ENCODE peak calls at places on chromosomes 4 and X, in four cellular contexts. One of them, this sample, is unnamed. For H3K27me3, the result is how much of the 10 kb centered on the place peaks cover.

GRCh38 chrX:40504801-40505605 is 75.8 kb upstream of the ATP6AP2 start:
- DNase-seq in fibroblast of lung: peak
- DNase-seq in hepatocyte: no peak
- DNase-seq in upper lobe of right lung: no peak
- DNase-seq in this sample: no peak

GRCh38 chrX:122055450-122055849 is 1008.0 kb downstream of the GLUD2 start:
- DNase-seq in hepatocyte: no peak
- DNase-seq in upper lobe of right lung: no peak
- DNase-seq in fibroblast of lung: no peak
- DNase-seq in this sample: no peak

GRCh38 chr4:116357758-116358157 is 727.6 kb downstream of the TRAM1L1 start:
- DNase-seq in upper lobe of right lung: no peak
- DNase-seq in hepatocyte: peak
- DNase-seq in fibroblast of lung: peak
- DNase-seq in this sample: peak

GRCh38 chr4:8334786-8335460 is 65.4 kb downstream of the HTRA3 start:
- DNase-seq in upper lobe of right lung: peak
- DNase-seq in hepatocyte: peak
- DNase-seq in fibroblast of lung: no peak
- DNase-seq in this sample: no peak

GRCh38 chrX:39749728-39750127 is 348.0 kb downstream of the BCOR start:
- DNase-seq in upper lobe of right lung: no peak
- DNase-seq in fibroblast of lung: no peak
- DNase-seq in hepatocyte: no peak
- DNase-seq in this sample: no peak

GRCh38 chr4:126777649-126778048 is 855.1 kb upstream of the INTU start:
- DNase-seq in upper lobe of right lung: no peak
- DNase-seq in fibroblast of lung: peak
- DNase-seq in hepatocyte: no peak
- DNase-seq in this sample: peak

GRCh38 chrX:67734111-67734753 is 190.4 kb downstream of the AR start:
- DNase-seq in hepatocyte: no peak
- DNase-seq in upper lobe of right lung: no peak
- DNase-seq in fibroblast of lung: no peak
- DNase-seq in this sample: no peak

GRCh38 chr4:53185853-53186590 is 179.8 kb downstream of the SCFD2 start:
- DNase-seq in fibroblast of lung: peak
- DNase-seq in hepatocyte: no peak
- DNase-seq in upper lobe of right lung: no peak
- DNase-seq in this sample: no peak

GRCh38 chrX:39242187-39242586 is 440.9 kb downstream of the MID1IP1 start:
- DNase-seq in hepatocyte: peak
- DNase-seq in fibroblast of lung: peak
- DNase-seq in upper lobe of right lung: no peak
- DNase-seq in this sample: peak

GRCh38 chrX:134172588-134173259 is 64.3 kb upstream of the CCDC160 start:
- DNase-seq in upper lobe of right lung: peak
- DNase-seq in fibroblast of lung: no peak
- DNase-seq in hepatocyte: peak
- DNase-seq in this sample: no peak

GRCh38 chr4:20015825-20016224 is 235.9 kb upstream of the SLIT2 start:
- DNase-seq in upper lobe of right lung: no peak
- DNase-seq in fibroblast of lung: no peak
- DNase-seq in hepatocyte: peak
- DNase-seq in this sample: peak

GRCh38 chrX:134396174-134396573 is 63.8 kb upstream of the HPRT1 start:
- DNase-seq in upper lobe of right lung: no peak
- DNase-seq in fibroblast of lung: no peak
- DNase-seq in hepatocyte: no peak
- DNase-seq in this sample: peak

GRCh38 chrX:2828404-2829065 is at the start of gene GYG2:
- DNase-seq in upper lobe of right lung: no peak
- DNase-seq in fibroblast of lung: peak
- DNase-seq in hepatocyte: peak
- DNase-seq in this sample: no peak
- H3K4me3 ChIP-seq in upper lobe of right lung: peak
- H3K4me3 ChIP-seq in fibroblast of lung: no peak
- H3K4me3 ChIP-seq in hepatocyte: peak
- H3K4me3 ChIP-seq in this sample: peak

DNA sequence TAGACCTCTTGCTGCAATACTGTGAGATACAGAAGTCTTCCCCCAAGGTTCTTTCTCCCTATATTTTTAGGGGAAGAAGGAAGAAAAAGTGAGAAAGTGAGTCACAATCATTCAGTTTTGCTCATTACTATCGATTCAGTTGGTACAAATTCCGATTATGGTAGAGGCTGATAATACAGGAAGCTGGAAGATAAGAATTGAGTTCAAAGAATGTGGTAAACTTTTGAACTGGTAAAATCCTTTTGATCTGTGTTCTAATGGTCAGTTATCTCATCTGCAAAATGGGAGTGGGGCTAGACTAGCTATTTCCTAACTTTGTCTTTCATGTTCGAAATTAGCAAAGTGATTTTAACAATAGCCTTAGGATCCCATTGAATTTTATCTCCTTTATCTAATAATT is 101.4 kb upstream of the FAT1 start:
- DNase-seq in fibroblast of lung: no peak
- DNase-seq in upper lobe of right lung: no peak
- DNase-seq in hepatocyte: no peak
- DNase-seq in this sample: no peak
- TF ChIP-seq CTCF in fibroblast of lung: no peak
- TF ChIP-seq CTCF in upper lobe of right lung: no peak
- TF ChIP-seq CTCF in hepatocyte: no peak
- TF ChIP-seq CTCF in this sample: no peak

DNA sequence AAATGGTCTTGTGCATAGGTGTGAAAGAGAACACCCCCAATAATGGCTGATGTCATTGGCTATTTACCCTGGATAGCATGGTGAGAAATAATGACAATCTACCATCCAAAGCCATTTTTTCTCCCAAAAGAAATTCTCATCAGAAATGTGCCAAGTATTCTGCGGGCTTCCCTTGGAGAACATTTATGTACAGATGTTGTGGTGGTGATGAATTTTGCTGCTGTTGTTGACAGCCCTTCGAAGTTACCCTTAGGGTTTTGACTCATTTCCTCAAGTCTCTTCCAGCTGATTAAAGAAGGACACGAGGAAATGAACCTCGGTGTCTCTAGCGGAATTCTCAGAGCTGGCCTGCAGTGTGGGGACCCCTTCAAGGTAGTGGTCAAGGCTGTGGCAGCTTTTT is 3.4 kb downstream of the KIT start:
- DNase-seq in upper lobe of right lung: no peak
- DNase-seq in fibroblast of lung: peak
- DNase-seq in hepatocyte: no peak
- DNase-seq in this sample: peak
- H3K27me3 ChIP-seq in upper lobe of right lung: under half
- H3K27me3 ChIP-seq in fibroblast of lung: under half
- H3K27me3 ChIP-seq in hepatocyte: under half
- H3K27me3 ChIP-seq in this sample: under half

DNA sequence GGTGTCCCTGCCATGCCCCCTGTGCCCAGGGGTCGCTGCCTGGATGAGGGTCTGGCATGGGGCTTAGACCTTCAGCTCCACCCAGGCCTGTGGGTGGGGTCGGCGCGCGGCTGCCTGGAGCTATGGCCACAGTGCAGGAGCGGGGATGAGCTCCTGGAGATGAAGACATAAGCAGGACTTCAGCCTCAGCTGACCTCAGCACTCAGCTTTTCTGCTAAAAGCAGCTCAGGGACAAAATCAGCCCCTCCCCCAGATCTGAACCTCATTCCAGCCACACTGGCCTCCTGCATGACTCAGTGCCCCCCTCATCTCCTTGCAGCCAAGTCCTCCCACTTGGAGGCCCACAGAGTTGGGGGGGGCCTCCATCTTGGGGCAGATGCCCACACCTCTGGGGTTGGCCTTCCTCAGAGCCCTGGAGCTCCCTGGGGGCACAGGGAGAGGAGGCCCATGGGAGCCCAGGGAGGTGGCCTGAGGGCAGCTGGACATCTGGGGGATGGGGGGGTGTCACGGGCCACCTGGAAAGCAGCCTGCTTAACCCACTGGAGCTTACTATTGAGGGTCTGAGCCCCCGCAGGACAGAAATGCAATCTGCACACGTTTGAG is 19.4 kb upstream of the CPLX1 start:
- DNase-seq in upper lobe of right lung: no peak
- DNase-seq in fibroblast of lung: peak
- DNase-seq in hepatocyte: no peak
- DNase-seq in this sample: no peak
- H3K4me3 ChIP-seq in upper lobe of right lung: no peak
- H3K4me3 ChIP-seq in fibroblast of lung: no peak
- H3K4me3 ChIP-seq in hepatocyte: no peak
- H3K4me3 ChIP-seq in this sample: no peak

GRCh38 chrX:108224218-108224617 is 132.6 kb downstream of the ATG4A start:
- DNase-seq in hepatocyte: no peak
- DNase-seq in fibroblast of lung: no peak
- DNase-seq in upper lobe of right lung: no peak
- DNase-seq in this sample: no peak

GRCh38 chrX:108221481-108221880 is 129.9 kb downstream of the ATG4A start:
- DNase-seq in fibroblast of lung: no peak
- DNase-seq in hepatocyte: no peak
- DNase-seq in upper lobe of right lung: no peak
- DNase-seq in this sample: no peak

GRCh38 chrX:108225456-108225730 is 133.8 kb downstream of the ATG4A start:
- DNase-seq in fibroblast of lung: peak
- DNase-seq in upper lobe of right lung: no peak
- DNase-seq in hepatocyte: no peak
- DNase-seq in this sample: peak

GRCh38 chrX:108223606-108224005 is 132.0 kb downstream of the ATG4A start:
- DNase-seq in upper lobe of right lung: no peak
- DNase-seq in hepatocyte: no peak
- DNase-seq in fibroblast of lung: peak
- DNase-seq in this sample: no peak

GRCh38 chrX:108224727-108225455 is 133.3 kb downstream of the ATG4A start:
- DNase-seq in upper lobe of right lung: no peak
- DNase-seq in hepatocyte: peak
- DNase-seq in fibroblast of lung: peak
- DNase-seq in this sample: peak
- TF ChIP-seq CTCF in upper lobe of right lung: peak
- TF ChIP-seq CTCF in hepatocyte: peak
- TF ChIP-seq CTCF in fibroblast of lung: peak
- TF ChIP-seq CTCF in this sample: peak

GRCh38 chrX:129980540-129981206 is 1.8 kb upstream of the BCORL1 start:
- DNase-seq in hepatocyte: peak
- DNase-seq in upper lobe of right lung: peak
- DNase-seq in fibroblast of lung: peak
- DNase-seq in this sample: no peak

GRCh38 chrX:129981207-129981553 is 1.3 kb upstream of the BCORL1 start:
- DNase-seq in fibroblast of lung: no peak
- DNase-seq in hepatocyte: no peak
- DNase-seq in upper lobe of right lung: no peak
- DNase-seq in this sample: no peak

GRCh38 chrX:129981752-129982299 is 609 bp upstream of the BCORL1 start:
- DNase-seq in hepatocyte: no peak
- DNase-seq in fibroblast of lung: no peak
- DNase-seq in upper lobe of right lung: peak
- DNase-seq in this sample: no peak

GRCh38 chrX:129980043-129980442 is 2.4 kb upstream of the BCORL1 start:
- DNase-seq in upper lobe of right lung: peak
- DNase-seq in hepatocyte: peak
- DNase-seq in fibroblast of lung: no peak
- DNase-seq in this sample: no peak

DNA sequence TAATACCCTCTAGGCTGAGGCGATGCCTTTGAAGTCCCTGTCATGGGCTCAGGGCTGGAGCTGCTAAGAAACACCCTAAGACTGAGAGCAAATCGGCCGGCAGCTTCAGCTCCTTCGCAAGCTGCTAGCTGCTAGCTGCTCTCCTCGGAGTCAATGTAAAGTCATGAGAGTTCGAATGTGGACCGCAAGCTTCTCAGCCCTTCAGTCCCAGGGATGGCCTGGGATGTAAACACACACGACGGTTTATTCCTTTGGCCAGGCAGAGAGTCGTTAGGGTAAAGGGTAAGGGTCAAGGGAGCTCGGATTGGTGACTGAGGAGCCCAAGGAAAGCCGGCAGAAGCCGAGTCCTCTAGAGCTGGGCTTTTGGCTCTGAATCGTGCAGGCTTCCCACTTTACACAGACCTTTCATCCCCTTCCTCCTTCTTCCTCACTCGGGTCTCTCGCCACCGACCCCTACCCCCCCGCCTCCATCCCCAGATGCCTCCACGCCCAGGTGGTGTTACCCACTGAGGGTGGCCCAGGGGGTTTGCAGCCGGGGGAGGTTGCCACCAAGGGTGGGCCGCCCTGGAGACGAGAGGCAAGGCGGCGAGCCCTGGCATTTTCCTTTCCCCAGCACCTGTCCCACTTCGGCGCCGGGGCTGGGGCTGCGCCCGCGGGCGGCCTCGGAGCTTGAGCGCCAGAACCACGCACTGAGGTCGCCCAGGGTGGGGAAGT is 3.1 kb upstream of the BCORL1 start:
- DNase-seq in hepatocyte: no peak
- DNase-seq in fibroblast of lung: no peak
- DNase-seq in upper lobe of right lung: no peak
- DNase-seq in this sample: no peak
- H3K27me3 ChIP-seq in hepatocyte: under half
- H3K27me3 ChIP-seq in fibroblast of lung: under half
- H3K27me3 ChIP-seq in upper lobe of right lung: under half
- H3K27me3 ChIP-seq in this sample: under half

GRCh38 chr4:85778809-85779124 is 303.8 kb downstream of the ARHGAP24 start:
- DNase-seq in upper lobe of right lung: no peak
- DNase-seq in fibroblast of lung: peak
- DNase-seq in hepatocyte: no peak
- DNase-seq in this sample: no peak
- H3K4me3 ChIP-seq in upper lobe of right lung: peak
- H3K4me3 ChIP-seq in fibroblast of lung: peak
- H3K4me3 ChIP-seq in hepatocyte: peak
- H3K4me3 ChIP-seq in this sample: no peak

GRCh38 chrX:36334508-36335015 is 415.0 kb downstream of the CFAP47 start:
- DNase-seq in fibroblast of lung: no peak
- DNase-seq in hepatocyte: no peak
- DNase-seq in upper lobe of right lung: no peak
- DNase-seq in this sample: peak
- TF ChIP-seq CTCF in fibroblast of lung: no peak
- TF ChIP-seq CTCF in hepatocyte: no peak
- TF ChIP-seq CTCF in upper lobe of right lung: no peak
- TF ChIP-seq CTCF in this sample: no peak